ENCODE peak calls at places on chromosome 22, in nine cellular contexts. One of them, this sample, is unnamed.

GRCh38 chr22:22687638-22688500 is 43.5 kb downstream of the GGTLC2 start:
- DNase-seq in astrocyte of the spinal cord: peak; percentile 39
- DNase-seq in HTR-8/SVneo: no peak
- DNase-seq in nucleus accumbens: peak; percentile 14
- DNase-seq in RPMI7951: peak; percentile 39
- DNase-seq in Peyer's patch: no peak
- DNase-seq in tibial nerve: peak; percentile 75
- DNase-seq in A549: no peak
- DNase-seq in cardiac muscle cell: peak; percentile 77
- DNase-seq in this sample: peak; percentile 60

GRCh38 chr22:33757443-33758124 is 162.7 kb downstream of the LARGE1 start:
- DNase-seq in cardiac muscle cell: no peak
- DNase-seq in A549: no peak
- DNase-seq in tibial nerve: no peak
- DNase-seq in nucleus accumbens: no peak
- DNase-seq in RPMI7951: no peak
- DNase-seq in HTR-8/SVneo: no peak
- DNase-seq in astrocyte of the spinal cord: peak; percentile 18
- DNase-seq in Peyer's patch: no peak
- DNase-seq in this sample: peak; percentile 58

GRCh38 chr22:49046546-49047305 is 780.9 kb downstream of the BRD1 start:
- DNase-seq in RPMI7951: no peak
- DNase-seq in A549: peak; percentile 50
- DNase-seq in Peyer's patch: no peak
- DNase-seq in nucleus accumbens: peak; percentile 46
- DNase-seq in astrocyte of the spinal cord: no peak
- DNase-seq in cardiac muscle cell: no peak
- DNase-seq in HTR-8/SVneo: no peak
- DNase-seq in tibial nerve: no peak
- DNase-seq in this sample: peak; percentile 94

GRCh38 chr22:37741312-37741795 is 44.5 kb downstream of the TRIOBP start:
- DNase-seq in nucleus accumbens: no peak
- DNase-seq in cardiac muscle cell: peak; percentile 99
- DNase-seq in RPMI7951: peak; percentile 95
- DNase-seq in A549: peak; percentile 35
- DNase-seq in Peyer's patch: no peak
- DNase-seq in HTR-8/SVneo: peak; percentile 45
- DNase-seq in astrocyte of the spinal cord: peak; percentile 97
- DNase-seq in tibial nerve: peak; percentile 93
- DNase-seq in this sample: no peak

GRCh38 chr22:41203118-41203517 is 2.0 kb upstream of the L3MBTL2 start:
- DNase-seq in HTR-8/SVneo: no peak
- DNase-seq in Peyer's patch: no peak
- DNase-seq in nucleus accumbens: no peak
- DNase-seq in tibial nerve: no peak
- DNase-seq in RPMI7951: no peak
- DNase-seq in A549: no peak
- DNase-seq in astrocyte of the spinal cord: no peak
- DNase-seq in cardiac muscle cell: no peak
- DNase-seq in this sample: no peak

GRCh38 chr22:50170453-50171318 is at the start of gene PANX2:
- DNase-seq in cardiac muscle cell: peak; percentile 27
- DNase-seq in Peyer's patch: no peak
- DNase-seq in nucleus accumbens: no peak
- DNase-seq in HTR-8/SVneo: no peak
- DNase-seq in tibial nerve: no peak
- DNase-seq in A549: no peak
- DNase-seq in astrocyte of the spinal cord: no peak
- DNase-seq in RPMI7951: no peak
- DNase-seq in this sample: no peak

GRCh38 chr22:40898850-40899357 is 37.0 kb upstream of the DNAJB7 start:
- DNase-seq in nucleus accumbens: no peak
- DNase-seq in tibial nerve: no peak
- DNase-seq in HTR-8/SVneo: peak; percentile 61
- DNase-seq in astrocyte of the spinal cord: peak; percentile 72
- DNase-seq in A549: peak; percentile 10
- DNase-seq in Peyer's patch: no peak
- DNase-seq in RPMI7951: peak; percentile 67
- DNase-seq in cardiac muscle cell: peak; percentile 71
- DNase-seq in this sample: no peak

GRCh38 chr22:27331526-27332281 is 469.9 kb downstream of the MN1 start:
- DNase-seq in A549: peak; percentile 43
- DNase-seq in nucleus accumbens: peak; percentile 59
- DNase-seq in cardiac muscle cell: peak; percentile 86
- DNase-seq in Peyer's patch: no peak
- DNase-seq in RPMI7951: peak; percentile 60
- DNase-seq in HTR-8/SVneo: peak; percentile 35
- DNase-seq in tibial nerve: peak; percentile 4
- DNase-seq in astrocyte of the spinal cord: peak; percentile 48
- DNase-seq in this sample: peak; percentile 28

GRCh38 chr22:22894740-22895731 is 7.4 kb downstream of the IGLL5 start:
- DNase-seq in astrocyte of the spinal cord: no peak
- DNase-seq in nucleus accumbens: no peak
- DNase-seq in RPMI7951: no peak
- DNase-seq in Peyer's patch: no peak
- DNase-seq in HTR-8/SVneo: no peak
- DNase-seq in A549: no peak
- DNase-seq in tibial nerve: no peak
- DNase-seq in cardiac muscle cell: no peak
- DNase-seq in this sample: no peak

GRCh38 chr22:26592368-26593015 is 2.6 kb upstream of the TPST2 start:
- DNase-seq in Peyer's patch: no peak
- DNase-seq in cardiac muscle cell: no peak
- DNase-seq in A549: no peak
- DNase-seq in HTR-8/SVneo: no peak
- DNase-seq in nucleus accumbens: no peak
- DNase-seq in astrocyte of the spinal cord: no peak
- DNase-seq in tibial nerve: no peak
- DNase-seq in RPMI7951: no peak
- DNase-seq in this sample: no peak

GRCh38 chr22:42636506-42636905 is 3.9 kb downstream of the ATP5MGL start:
- DNase-seq in Peyer's patch: peak; percentile 34
- DNase-seq in astrocyte of the spinal cord: no peak
- DNase-seq in tibial nerve: no peak
- DNase-seq in HTR-8/SVneo: no peak
- DNase-seq in nucleus accumbens: no peak
- DNase-seq in A549: no peak
- DNase-seq in RPMI7951: no peak
- DNase-seq in cardiac muscle cell: no peak
- DNase-seq in this sample: no peak

GRCh38 chr22:31818481-31819392 is 64.9 kb downstream of the DEPDC5 start:
- DNase-seq in tibial nerve: no peak
- DNase-seq in HTR-8/SVneo: no peak
- DNase-seq in nucleus accumbens: no peak
- DNase-seq in cardiac muscle cell: peak; percentile 5
- DNase-seq in RPMI7951: peak; percentile 86
- DNase-seq in astrocyte of the spinal cord: peak; percentile 52
- DNase-seq in A549: no peak
- DNase-seq in Peyer's patch: no peak
- DNase-seq in this sample: no peak

GRCh38 chr22:37172266-37173245 is 15.5 kb downstream of the C1QTNF6 start:
- DNase-seq in A549: no peak
- DNase-seq in astrocyte of the spinal cord: no peak
- DNase-seq in RPMI7951: no peak
- DNase-seq in tibial nerve: no peak
- DNase-seq in Peyer's patch: no peak
- DNase-seq in cardiac muscle cell: no peak
- DNase-seq in nucleus accumbens: no peak
- DNase-seq in HTR-8/SVneo: no peak
- DNase-seq in this sample: no peak

GRCh38 chr22:38177926-38178604 is 3.6 kb downstream of the PLA2G6 start:
- DNase-seq in HTR-8/SVneo: peak; percentile 70
- DNase-seq in astrocyte of the spinal cord: peak; percentile 81
- DNase-seq in Peyer's patch: no peak
- DNase-seq in cardiac muscle cell: peak; percentile 85
- DNase-seq in nucleus accumbens: peak; percentile 17
- DNase-seq in A549: peak; percentile 74
- DNase-seq in RPMI7951: peak; percentile 96
- DNase-seq in tibial nerve: peak; percentile 64
- DNase-seq in this sample: no peak

GRCh38 chr22:30582788-30583575 is 8.5 kb upstream of the GAL3ST1 start:
- DNase-seq in tibial nerve: no peak
- DNase-seq in cardiac muscle cell: no peak
- DNase-seq in RPMI7951: no peak
- DNase-seq in nucleus accumbens: peak; percentile 49
- DNase-seq in A549: no peak
- DNase-seq in Peyer's patch: no peak
- DNase-seq in HTR-8/SVneo: no peak
- DNase-seq in astrocyte of the spinal cord: no peak
- DNase-seq in this sample: no peak

GRCh38 chr22:34866501-34867171 is 199.3 kb upstream of the ISX start:
- DNase-seq in Peyer's patch: no peak
- DNase-seq in cardiac muscle cell: no peak
- DNase-seq in nucleus accumbens: no peak
- DNase-seq in HTR-8/SVneo: no peak
- DNase-seq in A549: no peak
- DNase-seq in RPMI7951: peak; percentile 95
- DNase-seq in tibial nerve: no peak
- DNase-seq in astrocyte of the spinal cord: peak; percentile 50
- DNase-seq in this sample: no peak

GRCh38 chr22:30826670-30827355 is 132.1 kb downstream of the OSBP2 start:
- DNase-seq in astrocyte of the spinal cord: no peak
- DNase-seq in RPMI7951: no peak
- DNase-seq in Peyer's patch: no peak
- DNase-seq in HTR-8/SVneo: no peak
- DNase-seq in nucleus accumbens: no peak
- DNase-seq in A549: no peak
- DNase-seq in tibial nerve: no peak
- DNase-seq in cardiac muscle cell: no peak
- DNase-seq in this sample: no peak

GRCh38 chr22:20536590-20537324 is 29.3 kb downstream of the MED15 start:
- DNase-seq in tibial nerve: no peak
- DNase-seq in cardiac muscle cell: no peak
- DNase-seq in A549: no peak
- DNase-seq in nucleus accumbens: no peak
- DNase-seq in astrocyte of the spinal cord: no peak
- DNase-seq in Peyer's patch: no peak
- DNase-seq in HTR-8/SVneo: no peak
- DNase-seq in RPMI7951: no peak
- DNase-seq in this sample: peak; percentile 25

GRCh38 chr22:33519140-33519973 is 400.9 kb downstream of the LARGE1 start:
- DNase-seq in Peyer's patch: no peak
- DNase-seq in RPMI7951: no peak
- DNase-seq in nucleus accumbens: peak; percentile 12
- DNase-seq in astrocyte of the spinal cord: peak; percentile 46
- DNase-seq in HTR-8/SVneo: no peak
- DNase-seq in tibial nerve: peak; percentile 76
- DNase-seq in A549: peak; percentile 46
- DNase-seq in cardiac muscle cell: peak; percentile 58
- DNase-seq in this sample: peak; percentile 36

This sample was measured in WERI-Rb-1.